ENCODE peak calls at places on chromosomes 2 and 18, in seven cellular contexts. O is coronary artery, Z is Peyer's patch, M is progenitor cell of endocrine pancreas, W is SK-N-SH, X is cardiac muscle cell, H is psoas muscle. V is an unnamed sample.

GRCh38 chr2:139790807-139791206 is 1010.6 kb upstream of the NXPH2 start:
- DNase-seq in O (no peak), Z (no peak), M (no peak), W (no peak), X (peak; percentile 21), H (no peak), V (no peak)

GRCh38 chr2:11250400-11251277 is 93.8 kb downstream of the ROCK2 start:
- DNase-seq in O (no peak), Z (no peak), M (no peak), W (no peak), X (no peak), H (no peak), V (no peak)

GRCh38 chr2:76678358-76679024 is 843.7 kb downstream of the LRRTM4 start:
- DNase-seq in O (no peak), Z (no peak), M (no peak), W (no peak), X (no peak), H (no peak), V (no peak)

GRCh38 chr2:111624401-111625156 is 259.4 kb downstream of the ANAPC1 start:
- DNase-seq in O (no peak), Z (no peak), M (no peak), W (no peak), X (no peak), H (no peak), V (no peak)

GRCh38 chr18:68960355-68960754 is 162.5 kb downstream of the CCDC102B start:
- DNase-seq in O (no peak), Z (no peak), M (no peak), W (no peak), X (no peak), H (no peak), V (no peak)

GRCh38 chr2:69164379-69164778 is 151.4 kb downstream of the ANTXR1 start:
- DNase-seq in O (no peak), Z (no peak), M (no peak), W (peak; percentile 82), X (peak; percentile 44), H (no peak), V (no peak)

GRCh38 chr2:207135340-207135739 is 30.4 kb downstream of the KLF7 start:
- DNase-seq in O (no peak), Z (no peak), M (no peak), W (no peak), X (no peak), H (no peak), V (no peak)

GRCh38 chr2:75431757-75432156 is 129.0 kb downstream of the EVA1A start:
- DNase-seq in O (no peak), Z (no peak), M (no peak), W (no peak), X (no peak), H (no peak), V (no peak)

GRCh38 chr2:142038826-142039225 is 92.0 kb downstream of the LRP1B start:
- DNase-seq in O (no peak), Z (no peak), M (no peak), W (no peak), X (no peak), H (no peak), V (no peak)

GRCh38 chr2:42270757-42271156 is 90.3 kb downstream of the COX7A2L start:
- DNase-seq in O (no peak), Z (no peak), M (no peak), W (no peak), X (no peak), H (no peak), V (no peak)

GRCh38 chr2:42274872-42275271 is 86.1 kb downstream of the COX7A2L start:
- DNase-seq in O (no peak), Z (no peak), M (no peak), W (peak; percentile 41), X (no peak), H (no peak), V (no peak)
- TF ChIP-seq CTCF in O (no peak), Z (no peak), M (no peak), W (no peak), X (no peak), H (no peak), V (no peak)

GRCh38 chr2:9552491-9553178 is 3.0 kb downstream of the ADAM17 start:
- DNase-seq in O (no peak), Z (no peak), M (no peak), W (no peak), X (no peak), H (no peak), V (no peak)

GRCh38 chr2:9554841-9555337 is 741 bp downstream of the ADAM17 start:
- DNase-seq in O (no peak), Z (peak; percentile 47), M (no peak), W (peak; percentile 24), X (peak; percentile 67), H (no peak), V (no peak)

GRCh38 chr2:9558948-9559381 is 3.3 kb upstream of the ADAM17 start:
- DNase-seq in O (no peak), Z (no peak), M (no peak), W (no peak), X (no peak), H (no peak), V (no peak)

GRCh38 chr2:9556121-9556869 is 665 bp upstream of the ADAM17 start:
- DNase-seq in O (no peak), Z (no peak), M (no peak), W (no peak), X (no peak), H (no peak), V (no peak)

DNA sequence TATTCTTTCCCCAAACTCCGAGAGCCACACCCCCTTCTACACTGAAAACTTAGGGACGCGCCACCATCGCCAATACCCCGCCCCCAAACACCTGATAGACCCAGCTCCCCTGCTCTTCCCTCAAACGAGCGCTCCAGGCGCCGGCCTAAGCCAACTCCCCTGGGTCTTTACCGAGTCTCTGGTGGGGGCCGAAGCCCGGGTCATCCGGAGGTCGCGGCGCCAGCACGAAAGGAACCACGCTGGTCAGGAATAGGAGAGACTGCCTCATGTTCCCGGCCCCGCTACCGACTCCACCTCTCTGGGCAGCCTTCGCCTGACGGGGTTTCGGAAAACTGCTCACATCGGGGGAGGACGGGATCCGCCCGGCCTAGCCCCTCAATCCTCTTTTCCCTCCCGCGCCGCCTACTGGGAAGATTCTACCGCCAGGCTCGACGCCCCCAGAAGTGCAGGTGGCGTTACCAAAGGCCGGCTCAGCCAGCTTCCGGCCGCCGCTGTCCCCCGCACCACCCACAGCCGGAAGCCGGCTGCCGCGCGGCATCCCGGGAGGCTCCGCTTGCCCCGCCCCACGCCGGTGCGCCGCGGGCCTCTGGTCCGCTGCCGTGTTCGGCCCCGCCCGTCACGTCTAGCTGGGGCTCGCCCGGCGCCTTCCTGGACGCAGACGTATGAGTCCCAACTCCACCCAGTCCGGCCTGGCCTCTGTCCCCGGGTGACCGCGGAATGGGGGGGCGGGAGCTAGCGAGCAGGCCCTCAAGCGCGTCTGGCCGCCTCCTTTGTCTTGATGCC is at the start of gene ADAM17:
- DNase-seq in O (peak; percentile 99), Z (peak; percentile 94), M (peak; percentile 91), W (peak; percentile 99), X (peak; percentile 97), H (peak; percentile 98), V (peak; percentile 95)
- TF ChIP-seq CTCF in O (no peak), Z (peak; percentile 55), M (peak; percentile 60), W (peak; percentile 55), X (peak; percentile 56), H (peak; percentile 25), V (peak; percentile 66)

DNA sequence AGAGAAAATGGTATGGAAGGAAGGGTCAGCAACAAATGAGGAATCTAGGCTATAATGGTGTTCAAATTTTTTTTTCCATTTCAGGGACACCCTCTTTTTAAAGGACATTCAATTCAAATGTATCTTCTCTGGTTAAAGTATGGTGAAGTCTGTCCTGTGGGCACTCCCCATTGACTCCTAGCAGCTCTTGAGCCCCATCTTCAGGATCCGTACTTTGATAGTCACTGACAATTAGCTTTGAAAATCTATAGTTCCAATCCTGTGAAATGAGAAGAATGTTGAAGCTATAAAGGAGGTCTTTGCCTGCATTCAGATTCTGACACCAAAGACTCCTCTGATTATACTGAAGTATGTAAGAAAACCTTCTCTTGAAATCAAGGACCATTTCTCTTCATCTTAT is 43.3 kb downstream of the KCNH7 start:
- DNase-seq in O (no peak), Z (no peak), M (no peak), W (no peak), X (no peak), H (no peak), V (no peak)
- TF ChIP-seq CTCF in O (no peak), Z (no peak), M (no peak), W (no peak), X (no peak), H (no peak), V (no peak)

GRCh38 chr2:120436885-120437603 is 91.1 kb downstream of the INHBB start:
- DNase-seq in O (peak; percentile 41), Z (no peak), M (no peak), W (peak; percentile 66), X (no peak), H (no peak), V (peak; percentile 0)
- TF ChIP-seq CTCF in O (no peak), Z (peak; percentile 10), M (peak; percentile 57), W (peak; percentile 35), X (peak; percentile 39), H (peak; percentile 26), V (peak; percentile 30)

DNA sequence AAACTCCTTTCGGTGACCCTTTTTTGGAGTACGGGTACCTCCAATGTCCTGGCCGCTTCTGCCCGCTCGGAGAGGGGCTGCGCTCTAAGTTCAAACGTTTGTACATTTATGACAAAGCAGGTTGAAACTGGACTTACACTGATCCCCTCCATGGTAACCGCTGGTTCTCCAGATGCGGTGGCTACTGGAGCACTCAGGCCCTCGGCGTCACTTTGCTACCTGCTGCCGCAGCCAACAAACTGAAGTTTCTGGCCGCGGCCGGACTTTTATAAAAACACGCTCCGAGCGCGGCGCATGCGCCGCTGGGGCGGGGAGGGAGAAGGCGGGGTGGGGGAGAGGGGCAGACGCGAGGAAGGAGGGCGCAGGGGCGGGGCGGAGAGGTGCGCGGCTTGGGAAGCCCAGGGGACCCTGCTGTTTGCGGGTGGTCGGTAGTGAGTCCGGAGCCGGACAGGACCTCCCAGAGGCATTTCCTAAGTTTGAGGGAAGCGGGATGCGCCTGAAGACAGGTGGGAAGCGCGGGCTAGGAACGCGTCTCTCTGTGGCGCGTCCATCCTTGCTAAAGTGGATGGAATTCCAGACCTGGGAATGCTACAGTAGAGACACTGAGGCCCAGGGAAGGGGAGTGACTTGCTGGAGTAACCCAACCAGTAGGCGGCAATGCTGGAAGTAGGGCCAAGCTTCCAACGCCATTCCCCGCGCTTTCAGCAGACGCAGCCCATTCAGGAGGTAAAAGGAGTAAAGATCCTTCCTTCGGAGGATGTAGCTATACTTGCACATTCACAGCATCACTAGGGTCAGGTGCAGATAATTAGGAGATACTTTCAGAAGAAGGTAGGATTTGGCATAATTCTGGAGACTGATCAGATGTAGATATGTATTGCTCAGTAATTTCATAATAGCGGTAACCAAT is at the start of gene CXCR4:
- DNase-seq in O (no peak), Z (peak; percentile 95), M (peak; percentile 80), W (peak; percentile 97), X (peak; percentile 81), H (peak; percentile 79), V (peak; percentile 61)
- TF ChIP-seq CTCF in O (no peak), Z (no peak), M (peak; percentile 37), W (no peak), X (peak; percentile 22), H (peak; percentile 2), V (peak; percentile 38)

GRCh38 chr2:21999522-21999921 is 875.8 kb downstream of the TDRD15 start:
- DNase-seq in O (no peak), Z (no peak), M (no peak), W (no peak), X (no peak), H (no peak), V (no peak)
- TF ChIP-seq CTCF in O (no peak), Z (no peak), M (no peak), W (no peak), X (no peak), H (no peak), V (no peak)

V was measured in dorsolateral prefrontal cortex.